ENCODE peak calls at places on chromosomes 7 and 10, in five cellular contexts. I is HepG2, Z is H1, P is WTC11, O is K562. C is an unnamed sample.

GRCh38 chr10:4941540-4942330 is 21.5 kb upstream of the AKR1C1 start:
- DNase-seq in I (peak), Z (no peak), P (no peak), O (peak), C (no peak)

GRCh38 chr7:45238806-45239205 is 81.2 kb downstream of the RAMP3 start:
- DNase-seq in I (no peak), Z (no peak), P (no peak), O (no peak), C (no peak)

GRCh38 chr7:131836733-131837132 is 280.3 kb upstream of the PODXL start:
- DNase-seq in I (no peak), Z (no peak), P (peak), O (no peak), C (no peak)

GRCh38 chr10:86547291-86547690 is 25.7 kb upstream of the WAPL start:
- DNase-seq in I (no peak), Z (no peak), P (no peak), O (no peak), C (no peak)

GRCh38 chr10:78277734-78278404 is 244.2 kb downstream of the RPS24 start:
- DNase-seq in I (no peak), Z (no peak), P (no peak), O (no peak), C (no peak)

GRCh38 chr7:83937930-83938329 is 256.7 kb downstream of the SEMA3A start:
- DNase-seq in I (no peak), Z (no peak), P (no peak), O (no peak), C (no peak)

GRCh38 chr10:32938554-32939061 is 19.4 kb downstream of the ITGB1 start:
- DNase-seq in I (peak), Z (no peak), P (no peak), O (no peak), C (no peak)

GRCh38 chr7:13778967-13779366 is 210.5 kb downstream of the ETV1 start:
- DNase-seq in I (no peak), Z (no peak), P (no peak), O (no peak), C (no peak)

GRCh38 chr7:156429514-156429913 is 211.1 kb upstream of the RNF32 start:
- DNase-seq in I (no peak), Z (no peak), P (no peak), O (no peak), C (no peak)

GRCh38 chr7:93036807-93037206 is 81.0 kb downstream of the SAMD9 start:
- DNase-seq in I (no peak), Z (no peak), P (no peak), O (no peak), C (peak)

GRCh38 chr7:33444501-33444900 is 315.1 kb downstream of the BBS9 start:
- DNase-seq in I (no peak), Z (no peak), P (no peak), O (no peak), C (no peak)

GRCh38 chr7:87312215-87312865 is 33.1 kb upstream of the CROT start:
- DNase-seq in I (peak), Z (peak), P (peak), O (peak), C (peak)

GRCh38 chr7:36507868-36508440 is 118.3 kb downstream of the ANLN start:
- DNase-seq in I (no peak), Z (no peak), P (no peak), O (no peak), C (no peak)

GRCh38 chr10:101617102-101617823 is 29.1 kb downstream of the DPCD start:
- DNase-seq in I (no peak), Z (no peak), P (no peak), O (peak), C (peak)

GRCh38 chr7:124791876-124792446 is 26.4 kb upstream of the GPR37 start:
- DNase-seq in I (no peak), Z (no peak), P (no peak), O (no peak), C (no peak)

GRCh38 chr10:78905015-78905939 is 163.5 kb upstream of the ZMIZ1 start:
- DNase-seq in I (no peak), Z (peak), P (no peak), O (no peak), C (no peak)

GRCh38 chr10:129868470-129869035 is 95.5 kb downstream of the EBF3 start:
- DNase-seq in I (no peak), Z (no peak), P (peak), O (no peak), C (no peak)

GRCh38 chr10:12849351-12850181 is 151.9 kb downstream of the CCDC3 start:
- DNase-seq in I (no peak), Z (no peak), P (no peak), O (no peak), C (no peak)

GRCh38 chr7:21867816-21868646 is 77.7 kb downstream of the CDCA7L start:
- DNase-seq in I (no peak), Z (no peak), P (no peak), O (no peak), C (no peak)

GRCh38 chr7:146175716-146176115 is 59.1 kb downstream of the CNTNAP2 start:
- DNase-seq in I (no peak), Z (no peak), P (no peak), O (no peak), C (no peak)

GRCh38 chr10:126905776-126906703 is 812 bp downstream of the DOCK1 start:
- DNase-seq in I (peak), Z (peak), P (peak), O (no peak), C (no peak)

GRCh38 chr7:137591444-137591843 is 247.9 kb upstream of the PTN start:
- DNase-seq in I (no peak), Z (no peak), P (no peak), O (no peak), C (no peak)

GRCh38 chr7:45717537-45718235 is 143.5 kb downstream of the ADCY1 start:
- DNase-seq in I (no peak), Z (no peak), P (no peak), O (no peak), C (no peak)

GRCh38 chr10:35355971-35356724 is 19.8 kb downstream of the CCNY start:
- DNase-seq in I (no peak), Z (no peak), P (no peak), O (no peak), C (peak)

GRCh38 chr10:104304346-104304745 is 33.9 kb downstream of the ITPRIP start:
- DNase-seq in I (no peak), Z (no peak), P (no peak), O (no peak), C (no peak)

GRCh38 chr10:2351566-2351965 is 614.2 kb upstream of the ADARB2 start:
- DNase-seq in I (no peak), Z (no peak), P (no peak), O (no peak), C (no peak)

GRCh38 chr10:26310361-26310760 is 93.8 kb downstream of the GAD2 start:
- DNase-seq in I (no peak), Z (no peak), P (no peak), O (no peak), C (no peak)

GRCh38 chr7:73429218-73429617 is 4.4 kb upstream of the FZD9 start:
- DNase-seq in I (no peak), Z (peak), P (peak), O (peak), C (no peak)

GRCh38 chr7:134784251-134785049 is 5.0 kb downstream of the CALD1 start:
- DNase-seq in I (no peak), Z (peak), P (no peak), O (no peak), C (no peak)

GRCh38 chr7:37411444-37412034 is 37.1 kb downstream of the ELMO1 start:
- DNase-seq in I (no peak), Z (no peak), P (no peak), O (no peak), C (no peak)

GRCh38 chr10:82866424-82867020 is 991.5 kb downstream of the NRG3 start:
- DNase-seq in I (no peak), Z (no peak), P (no peak), O (no peak), C (no peak)

GRCh38 chr7:87475359-87476178 is at the start of gene ABCB4:
- DNase-seq in I (no peak), Z (peak), P (peak), O (peak), C (no peak)

GRCh38 chr10:77718957-77719356 is 81.3 kb upstream of the KCNMA1 start:
- DNase-seq in I (no peak), Z (no peak), P (no peak), O (no peak), C (no peak)

GRCh38 chr7:33872870-33873269 is 32.5 kb upstream of the BMPER start:
- DNase-seq in I (no peak), Z (no peak), P (no peak), O (no peak), C (no peak)

GRCh38 chr10:88297103-88297502 is 286.0 kb downstream of the RNLS start:
- DNase-seq in I (no peak), Z (no peak), P (no peak), O (no peak), C (no peak)

GRCh38 chr7:82291931-82292330 is 151.6 kb downstream of the CACNA2D1 start:
- DNase-seq in I (no peak), Z (no peak), P (no peak), O (no peak), C (no peak)

GRCh38 chr7:82294865-82295264 is 148.7 kb downstream of the CACNA2D1 start:
- DNase-seq in I (no peak), Z (no peak), P (no peak), O (no peak), C (no peak)

GRCh38 chr7:82293467-82293866 is 150.1 kb downstream of the CACNA2D1 start:
- DNase-seq in I (no peak), Z (no peak), P (no peak), O (no peak), C (no peak)

GRCh38 chr7:82289889-82290288 is 153.7 kb downstream of the CACNA2D1 start:
- DNase-seq in I (no peak), Z (no peak), P (no peak), O (no peak), C (no peak)

GRCh38 chr7:82294258-82294855 is 149.2 kb downstream of the CACNA2D1 start:
- DNase-seq in I (no peak), Z (no peak), P (no peak), O (no peak), C (no peak)
- TF ChIP-seq MAX in I (no peak), Z (no peak), P (no peak), O (no peak), C (no peak)

DNA sequence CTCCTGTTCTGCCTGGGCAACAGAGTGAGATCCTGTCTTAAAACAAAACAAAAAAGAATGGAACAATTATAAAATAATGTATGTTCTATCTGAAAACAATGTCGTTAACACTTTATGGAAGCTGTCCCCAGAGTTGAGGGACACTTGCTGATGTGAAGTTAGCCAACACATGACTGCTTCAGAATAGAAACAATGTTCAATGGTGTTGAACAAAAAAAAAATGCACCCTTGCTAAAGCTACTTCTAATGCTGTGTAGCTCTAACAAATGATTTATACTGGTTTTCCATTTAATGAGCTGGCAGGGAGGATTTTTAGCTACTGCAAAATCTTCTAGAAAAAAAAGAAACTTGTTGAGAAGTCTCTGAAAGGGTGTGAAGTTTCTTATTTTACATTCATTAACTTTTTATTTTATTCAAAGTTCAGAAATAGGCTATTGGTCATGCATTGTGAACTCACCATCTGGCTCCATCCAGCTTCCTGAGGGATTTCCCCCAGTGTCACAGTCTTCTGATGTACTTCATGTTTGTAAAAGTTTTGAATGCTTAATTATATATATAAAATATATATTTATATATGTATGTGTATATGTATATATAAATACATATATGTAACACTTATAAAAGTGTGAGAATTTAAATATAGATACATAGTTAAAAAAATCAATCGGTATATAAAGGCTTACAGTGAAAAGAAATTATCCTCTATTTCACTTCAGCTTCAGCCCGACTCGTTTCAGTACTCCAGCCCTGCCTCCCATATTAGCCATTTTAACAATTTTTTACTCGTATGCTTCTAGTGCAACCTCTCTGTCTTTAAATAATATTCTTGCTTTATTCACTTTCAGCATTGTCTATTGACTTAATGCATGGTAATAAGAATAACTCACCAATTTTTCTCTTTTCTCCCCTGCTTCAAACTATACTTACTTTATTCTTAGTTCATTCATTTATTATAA is 35.0 kb downstream of the HDAC9 start:
- DNase-seq in I (no peak), Z (no peak), P (no peak), O (no peak), C (no peak)
- TF ChIP-seq ATF2 in I (no peak), Z (no peak), P (no peak), O (no peak), C (no peak)

GRCh38 chr10:69682955-69683474 is 53.0 kb downstream of the FAM241B start:
- DNase-seq in I (no peak), Z (no peak), P (no peak), O (no peak), C (no peak)

GRCh38 chr10:69685802-69686585 is 55.9 kb downstream of the FAM241B start:
- DNase-seq in I (no peak), Z (no peak), P (no peak), O (no peak), C (no peak)

GRCh38 chr10:69685426-69685801 is 55.4 kb downstream of the FAM241B start:
- DNase-seq in I (no peak), Z (no peak), P (no peak), O (no peak), C (no peak)

GRCh38 chr10:69684981-69685353 is 54.9 kb downstream of the FAM241B start:
- DNase-seq in I (no peak), Z (no peak), P (no peak), O (no peak), C (no peak)

GRCh38 chr10:69684020-69684980 is 54.3 kb downstream of the FAM241B start:
- DNase-seq in I (peak), Z (no peak), P (no peak), O (no peak), C (no peak)
- TF ChIP-seq MAX in I (no peak), Z (no peak), P (no peak), O (no peak), C (no peak)

DNA sequence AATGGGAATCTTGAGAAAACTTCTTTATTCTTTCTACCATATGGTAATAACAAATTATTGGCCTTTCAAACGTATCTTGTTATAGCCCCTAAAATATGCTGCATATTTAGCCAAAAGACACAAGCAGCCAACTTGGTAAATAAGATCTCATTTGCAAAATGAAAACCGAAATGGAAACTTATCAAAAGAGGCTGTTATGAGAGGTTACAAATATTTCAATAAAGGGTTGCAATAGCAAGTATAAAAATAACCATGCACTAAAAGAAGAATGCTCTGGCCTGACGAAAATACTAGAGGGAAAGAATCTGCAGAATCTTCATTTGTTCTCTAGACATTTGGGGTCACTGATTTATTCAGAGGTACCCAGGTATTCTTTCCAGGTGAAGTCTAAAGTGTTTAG is 259.5 kb upstream of the LRRN3 start:
- DNase-seq in I (no peak), Z (no peak), P (no peak), O (no peak), C (no peak)
- TF ChIP-seq ATF2 in I (no peak), Z (no peak), P (no peak), O (no peak), C (no peak)

GRCh38 chr10:70963271-70963670 is 74.9 kb upstream of the PCBD1 start:
- DNase-seq in I (no peak), Z (no peak), P (no peak), O (no peak), C (no peak)
- TF ChIP-seq MAX in I (no peak), Z (no peak), P (no peak), O (no peak), C (no peak)

GRCh38 chr7:39583539-39583938 is 17.3 kb downstream of the YAE1 start:
- DNase-seq in I (no peak), Z (no peak), P (no peak), O (no peak), C (no peak)
- TF ChIP-seq ATF2 in I (no peak), Z (no peak), P (no peak), O (no peak), C (no peak)

GRCh38 chr10:120732643-120733313 is 118.4 kb upstream of the WDR11 start:
- DNase-seq in I (no peak), Z (no peak), P (no peak), O (no peak), C (no peak)

GRCh38 chr10:120734476-120735078 is 116.6 kb upstream of the WDR11 start:
- DNase-seq in I (no peak), Z (no peak), P (no peak), O (no peak), C (no peak)

GRCh38 chr10:120732067-120732466 is 119.1 kb upstream of the WDR11 start:
- DNase-seq in I (no peak), Z (no peak), P (no peak), O (no peak), C (no peak)

GRCh38 chr10:120727001-120727400 is 124.2 kb upstream of the WDR11 start:
- DNase-seq in I (no peak), Z (no peak), P (no peak), O (no peak), C (no peak)

DNA sequence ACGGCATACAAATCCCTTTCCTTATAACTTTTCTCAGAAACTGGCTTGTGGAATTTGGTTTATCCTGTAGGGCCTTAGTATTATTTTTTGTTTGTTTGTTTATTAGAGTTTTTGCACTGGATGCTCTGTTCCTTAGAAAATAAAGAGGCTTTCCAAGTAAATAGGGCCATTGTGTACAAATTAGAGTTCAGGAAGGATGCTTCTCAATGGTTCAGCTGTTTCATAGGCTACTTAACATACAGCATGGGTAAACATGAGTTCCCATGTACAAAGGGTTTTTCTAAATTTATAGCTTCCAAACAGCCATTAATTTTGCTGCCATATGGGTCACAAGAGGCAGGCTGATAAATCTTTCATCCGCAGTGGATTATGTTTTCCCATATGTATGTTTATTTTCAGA is 121.7 kb upstream of the WDR11 start:
- DNase-seq in I (no peak), Z (no peak), P (no peak), O (no peak), C (no peak)
- TF ChIP-seq MAX in I (no peak), Z (no peak), P (no peak), O (no peak), C (no peak)

GRCh38 chr10:128839701-128840100 is 627.3 kb upstream of the MGMT start:
- DNase-seq in I (no peak), Z (no peak), P (no peak), O (no peak), C (no peak)
- TF ChIP-seq ATF2 in I (no peak), Z (no peak), P (no peak), O (no peak), C (no peak)